ENCODE peak calls at places on chromosome 20, in five cellular contexts. One of them, this sample, is unnamed.

GRCh38 chr20:51462566-51463276 is 79.8 kb downstream of the NFATC2 start:
- DNase-seq in cardiac muscle cell: peak
- DNase-seq in Calu3: no peak
- DNase-seq in uterus: peak
- DNase-seq in brain microvascular endothelial cell: peak
- DNase-seq in this sample: no peak

GRCh38 chr20:2093883-2094282 is 7.7 kb upstream of the STK35 start:
- DNase-seq in cardiac muscle cell: no peak
- DNase-seq in Calu3: no peak
- DNase-seq in uterus: no peak
- DNase-seq in brain microvascular endothelial cell: no peak
- DNase-seq in this sample: no peak

GRCh38 chr20:35264755-35265154 is 13.2 kb downstream of the MMP24OS start:
- DNase-seq in cardiac muscle cell: no peak
- DNase-seq in Calu3: peak
- DNase-seq in uterus: no peak
- DNase-seq in brain microvascular endothelial cell: no peak
- DNase-seq in this sample: no peak

GRCh38 chr20:25084616-25085187 is 2.8 kb upstream of the VSX1 start:
- DNase-seq in cardiac muscle cell: no peak
- DNase-seq in Calu3: no peak
- DNase-seq in uterus: no peak
- DNase-seq in brain microvascular endothelial cell: no peak
- DNase-seq in this sample: no peak

GRCh38 chr20:35216541-35216940 is 9.9 kb upstream of the MMP24 start:
- DNase-seq in cardiac muscle cell: no peak
- DNase-seq in Calu3: no peak
- DNase-seq in uterus: no peak
- DNase-seq in brain microvascular endothelial cell: no peak
- DNase-seq in this sample: no peak

GRCh38 chr20:35008411-35009342 is 53.0 kb downstream of the MYH7B start:
- DNase-seq in cardiac muscle cell: no peak
- DNase-seq in Calu3: no peak
- DNase-seq in uterus: peak
- DNase-seq in brain microvascular endothelial cell: no peak
- DNase-seq in this sample: peak

GRCh38 chr20:56689318-56689717 is 60.2 kb downstream of the TFAP2C start:
- DNase-seq in cardiac muscle cell: peak
- DNase-seq in Calu3: no peak
- DNase-seq in uterus: no peak
- DNase-seq in brain microvascular endothelial cell: no peak
- DNase-seq in this sample: peak

GRCh38 chr20:21360686-21361085 is 36.6 kb downstream of the NKX2-4 start:
- DNase-seq in cardiac muscle cell: peak
- DNase-seq in Calu3: no peak
- DNase-seq in uterus: no peak
- DNase-seq in brain microvascular endothelial cell: no peak
- DNase-seq in this sample: peak

GRCh38 chr20:61043681-61044080 is 208.4 kb upstream of the CDH4 start:
- DNase-seq in cardiac muscle cell: no peak
- DNase-seq in Calu3: no peak
- DNase-seq in uterus: no peak
- DNase-seq in brain microvascular endothelial cell: no peak
- DNase-seq in this sample: no peak

GRCh38 chr20:17615645-17616479 is 46.0 kb downstream of the DSTN start:
- DNase-seq in cardiac muscle cell: no peak
- DNase-seq in Calu3: no peak
- DNase-seq in uterus: no peak
- DNase-seq in brain microvascular endothelial cell: no peak
- DNase-seq in this sample: no peak

DNA sequence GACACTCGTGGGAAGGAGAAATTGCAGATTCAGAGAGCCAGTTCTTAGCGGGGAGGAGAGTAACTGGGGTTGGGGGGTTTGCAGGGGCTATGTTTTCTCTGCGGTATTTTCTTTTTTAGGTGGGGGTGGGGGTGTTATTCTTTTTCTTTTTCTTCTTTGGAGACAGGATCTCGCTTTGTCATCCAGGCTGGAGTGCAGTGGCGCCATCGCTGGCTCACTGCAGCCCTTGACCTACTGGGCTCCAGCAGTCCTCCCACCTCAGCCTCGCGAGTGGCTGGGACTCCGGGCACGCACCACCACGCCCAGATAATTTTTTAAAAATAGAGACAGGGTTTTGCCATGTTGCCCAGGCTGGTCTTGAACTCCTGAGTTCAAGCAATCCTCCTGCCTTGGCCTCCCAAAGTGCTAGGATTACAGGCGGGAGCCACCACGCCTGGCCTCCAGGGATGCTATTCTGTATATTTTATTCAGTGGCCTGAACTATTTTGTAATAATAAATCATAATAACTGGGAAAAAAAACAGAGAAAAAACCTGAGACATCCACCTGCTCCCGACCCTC is 57.3 kb downstream of the UBE2V1 start:
- DNase-seq in cardiac muscle cell: peak
- DNase-seq in Calu3: no peak
- DNase-seq in uterus: no peak
- DNase-seq in brain microvascular endothelial cell: no peak
- DNase-seq in this sample: no peak
- TF ChIP-seq CTCF in cardiac muscle cell: no peak
- TF ChIP-seq CTCF in Calu3: no peak
- TF ChIP-seq CTCF in uterus: no peak
- TF ChIP-seq CTCF in brain microvascular endothelial cell: no peak
- TF ChIP-seq CTCF in this sample: no peak

GRCh38 chr20:64040231-64041039 is 4.5 kb downstream of the C20orf204 start:
- DNase-seq in cardiac muscle cell: no peak
- DNase-seq in Calu3: no peak
- DNase-seq in uterus: no peak
- DNase-seq in brain microvascular endothelial cell: no peak
- DNase-seq in this sample: no peak
- TF ChIP-seq CTCF in cardiac muscle cell: no peak
- TF ChIP-seq CTCF in Calu3: no peak
- TF ChIP-seq CTCF in uterus: no peak
- TF ChIP-seq CTCF in brain microvascular endothelial cell: no peak
- TF ChIP-seq CTCF in this sample: no peak

GRCh38 chr20:3621111-3621510 is 42.1 kb downstream of the GFRA4 start:
- DNase-seq in cardiac muscle cell: no peak
- DNase-seq in Calu3: no peak
- DNase-seq in uterus: no peak
- DNase-seq in brain microvascular endothelial cell: no peak
- DNase-seq in this sample: no peak
- TF ChIP-seq CTCF in cardiac muscle cell: no peak
- TF ChIP-seq CTCF in Calu3: no peak
- TF ChIP-seq CTCF in uterus: no peak
- TF ChIP-seq CTCF in brain microvascular endothelial cell: no peak
- TF ChIP-seq CTCF in this sample: no peak

DNA sequence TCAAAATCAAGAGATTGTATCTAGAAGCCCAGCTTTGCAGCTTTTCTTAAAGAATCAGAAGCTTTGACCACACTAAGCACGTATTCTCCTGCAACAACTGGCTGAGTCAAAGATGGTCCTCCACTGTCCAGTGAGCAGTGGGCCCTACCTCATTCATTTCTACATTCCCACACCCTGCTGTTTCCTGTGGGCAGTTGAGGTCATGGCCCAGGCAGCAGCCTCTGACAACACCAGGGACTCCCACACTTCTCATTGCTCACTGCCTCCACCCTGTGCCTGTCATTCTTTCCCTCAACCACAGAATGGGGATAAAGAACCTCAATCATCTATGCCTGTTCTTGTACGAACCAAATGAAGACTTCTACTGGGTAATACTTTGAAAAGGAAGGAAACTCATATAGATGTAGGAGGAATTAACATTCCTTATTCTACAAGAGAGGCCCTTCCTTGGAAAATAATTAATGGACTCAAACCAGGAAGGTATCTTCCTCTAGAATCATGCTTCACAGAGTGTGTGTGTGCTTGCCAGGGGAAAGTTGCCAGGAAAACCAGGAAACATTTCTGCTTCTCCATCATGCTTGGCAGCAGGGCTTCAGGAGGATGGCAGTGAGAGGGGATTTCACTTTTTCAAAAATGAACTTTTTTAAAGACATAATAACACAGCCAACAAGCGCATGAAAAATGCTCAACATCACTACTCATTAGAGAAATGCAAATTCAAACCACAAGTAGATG is 191.7 kb upstream of the RIN2 start:
- DNase-seq in cardiac muscle cell: peak
- DNase-seq in Calu3: no peak
- DNase-seq in uterus: no peak
- DNase-seq in brain microvascular endothelial cell: peak
- DNase-seq in this sample: peak
- TF ChIP-seq CTCF in cardiac muscle cell: no peak
- TF ChIP-seq CTCF in Calu3: no peak
- TF ChIP-seq CTCF in uterus: no peak
- TF ChIP-seq CTCF in brain microvascular endothelial cell: no peak
- TF ChIP-seq CTCF in this sample: no peak

GRCh38 chr20:4519530-4519929 is 202.2 kb upstream of the PRND start:
- DNase-seq in cardiac muscle cell: no peak
- DNase-seq in Calu3: peak
- DNase-seq in uterus: no peak
- DNase-seq in brain microvascular endothelial cell: no peak
- DNase-seq in this sample: no peak
- TF ChIP-seq CTCF in cardiac muscle cell: peak
- TF ChIP-seq CTCF in Calu3: peak
- TF ChIP-seq CTCF in uterus: no peak
- TF ChIP-seq CTCF in brain microvascular endothelial cell: peak
- TF ChIP-seq CTCF in this sample: peak

DNA sequence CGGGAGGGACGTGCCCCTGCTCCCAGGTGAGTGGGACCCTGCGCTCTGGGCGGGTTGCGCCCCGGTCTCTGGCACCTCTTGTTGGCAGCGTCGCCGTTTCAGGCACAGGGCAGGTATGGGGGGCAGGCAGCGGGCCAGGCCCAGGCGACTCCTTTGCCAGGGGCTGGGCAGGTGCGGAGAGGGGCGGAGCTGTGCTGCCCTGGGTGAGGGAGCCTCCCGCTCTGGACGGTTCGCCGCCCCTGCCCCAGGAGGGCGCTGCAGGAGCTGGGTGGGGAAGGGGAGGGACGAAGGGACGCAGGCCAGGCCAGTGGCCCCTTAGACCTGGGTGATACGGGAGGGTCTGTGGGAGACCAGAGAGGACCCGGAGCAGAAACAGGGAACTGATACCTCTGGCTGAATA is 663.9 kb upstream of the DEFB115 start:
- DNase-seq in cardiac muscle cell: no peak
- DNase-seq in Calu3: no peak
- DNase-seq in uterus: no peak
- DNase-seq in brain microvascular endothelial cell: no peak
- DNase-seq in this sample: no peak
- TF ChIP-seq CTCF in cardiac muscle cell: no peak
- TF ChIP-seq CTCF in Calu3: no peak
- TF ChIP-seq CTCF in uterus: no peak
- TF ChIP-seq CTCF in brain microvascular endothelial cell: no peak
- TF ChIP-seq CTCF in this sample: no peak

GRCh38 chr20:19814241-19814640 is 56.2 kb downstream of the RIN2 start:
- DNase-seq in cardiac muscle cell: no peak
- DNase-seq in Calu3: no peak
- DNase-seq in uterus: no peak
- DNase-seq in brain microvascular endothelial cell: no peak
- DNase-seq in this sample: no peak

GRCh38 chr20:19813839-19814238 is 55.8 kb downstream of the RIN2 start:
- DNase-seq in cardiac muscle cell: no peak
- DNase-seq in Calu3: no peak
- DNase-seq in uterus: no peak
- DNase-seq in brain microvascular endothelial cell: no peak
- DNase-seq in this sample: no peak

GRCh38 chr20:19816386-19816785 is 58.3 kb downstream of the RIN2 start:
- DNase-seq in cardiac muscle cell: no peak
- DNase-seq in Calu3: no peak
- DNase-seq in uterus: no peak
- DNase-seq in brain microvascular endothelial cell: no peak
- DNase-seq in this sample: no peak

GRCh38 chr20:19817017-19817416 is 59.0 kb downstream of the RIN2 start:
- DNase-seq in cardiac muscle cell: peak
- DNase-seq in Calu3: no peak
- DNase-seq in uterus: peak
- DNase-seq in brain microvascular endothelial cell: peak
- DNase-seq in this sample: peak

DNA sequence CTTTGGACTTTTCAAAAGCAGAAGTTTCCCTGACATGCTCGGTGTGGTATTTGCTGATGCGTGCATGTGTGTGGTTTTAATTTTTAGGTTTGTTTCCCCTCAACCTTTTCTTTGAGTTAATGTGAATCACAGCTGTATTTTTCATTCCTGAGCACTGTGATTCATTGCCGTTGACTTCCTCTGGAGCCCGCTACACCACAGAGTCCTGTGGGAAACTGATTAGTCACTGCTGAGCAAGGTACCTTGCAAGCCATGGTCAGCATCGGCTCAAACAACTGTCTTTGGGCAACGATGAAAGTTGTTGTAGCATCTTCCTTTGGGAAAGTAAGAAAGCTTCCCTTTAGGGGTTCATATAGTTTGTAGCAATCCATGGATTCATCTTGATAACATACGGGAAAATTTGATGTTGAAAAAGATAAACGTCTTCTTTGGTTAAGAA is 57.5 kb downstream of the RIN2 start:
- DNase-seq in cardiac muscle cell: peak
- DNase-seq in Calu3: peak
- DNase-seq in uterus: peak
- DNase-seq in brain microvascular endothelial cell: peak
- DNase-seq in this sample: peak
- TF ChIP-seq CTCF in cardiac muscle cell: peak
- TF ChIP-seq CTCF in Calu3: no peak
- TF ChIP-seq CTCF in uterus: no peak
- TF ChIP-seq CTCF in brain microvascular endothelial cell: no peak
- TF ChIP-seq CTCF in this sample: no peak

DNA sequence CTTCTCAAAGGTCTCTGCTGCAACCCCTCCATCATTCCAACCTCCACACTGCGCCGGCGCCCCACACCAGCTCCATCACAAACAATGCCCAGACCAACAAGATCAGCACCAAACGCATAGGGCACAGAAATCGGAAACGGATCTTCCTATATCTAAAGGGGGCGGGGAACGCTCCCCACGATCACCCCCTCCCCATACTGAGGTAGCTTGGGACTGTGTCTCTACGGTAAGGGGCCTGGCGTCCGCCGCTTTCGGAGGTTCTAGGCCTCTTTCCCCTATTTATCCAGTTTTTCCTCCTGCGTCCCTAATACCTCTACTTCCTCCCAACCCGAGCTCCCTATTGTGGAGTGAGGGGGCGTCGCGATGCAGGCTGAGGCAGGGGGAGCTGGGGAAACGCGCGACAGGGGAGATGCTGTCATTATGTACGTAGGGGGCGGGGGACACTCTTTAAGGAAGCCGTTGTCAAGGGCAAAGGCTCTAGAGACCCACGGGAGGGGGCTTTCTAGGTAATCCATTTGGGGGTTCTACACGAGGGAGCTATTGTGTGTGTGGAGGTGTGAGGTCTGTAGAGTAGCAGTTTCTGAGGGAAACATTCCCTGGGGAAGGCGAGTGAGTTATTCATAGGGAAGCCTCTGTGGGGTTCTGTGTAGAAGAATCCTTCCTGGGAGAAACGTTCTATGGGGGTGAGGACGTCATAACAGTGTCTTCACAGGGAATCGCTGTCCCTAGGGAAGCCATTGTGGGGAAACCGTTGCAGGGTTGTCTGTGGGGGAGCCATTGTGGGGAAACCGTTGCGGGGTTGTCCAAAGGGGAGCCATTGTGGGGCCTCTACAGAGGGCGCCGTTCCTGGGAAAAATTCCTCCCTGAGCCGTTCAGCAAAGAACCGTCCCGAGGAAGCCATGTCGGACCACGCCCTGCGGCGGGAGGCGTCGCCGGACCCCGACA is 716 bp downstream of the DNAAF9 start:
- DNase-seq in cardiac muscle cell: peak
- DNase-seq in Calu3: no peak
- DNase-seq in uterus: peak
- DNase-seq in brain microvascular endothelial cell: peak
- DNase-seq in this sample: peak
- TF ChIP-seq CTCF in cardiac muscle cell: peak
- TF ChIP-seq CTCF in Calu3: peak
- TF ChIP-seq CTCF in uterus: no peak
- TF ChIP-seq CTCF in brain microvascular endothelial cell: peak
- TF ChIP-seq CTCF in this sample: peak